ENCODE peak calls at places on chromosomes 11 and 22, in ten cellular contexts. X, P, N, D, R, Y, G, W, K and V are unnamed samples.

GRCh38 chr11:96168623-96169022 is 174.4 kb downstream of the MAML2 start:
- DNase-seq in X (no peak), P (no peak), N (no peak), D (no peak), R (no peak), Y (no peak), G (no peak), W (no peak), K (peak; percentile 18), V (no peak)

GRCh38 chr11:32343325-32344008 is 91.9 kb downstream of the WT1 start:
- DNase-seq in X (no peak), P (no peak), N (no peak), D (no peak), R (no peak), Y (no peak), G (no peak), W (no peak), K (no peak), V (no peak)

GRCh38 chr11:10455637-10456487 is 798 bp downstream of the AMPD3 start:
- DNase-seq in X (no peak), P (peak; percentile 85), N (peak; percentile 75), D (peak; percentile 66), R (no peak), Y (peak; percentile 26), G (peak; percentile 70), W (peak; percentile 49), K (peak; percentile 53), V (peak; percentile 25)

GRCh38 chr11:124633355-124633754 is 10.7 kb downstream of the TBRG1 start:
- DNase-seq in X (no peak), P (no peak), N (no peak), D (no peak), R (no peak), Y (no peak), G (no peak), W (no peak), K (no peak), V (no peak)

GRCh38 chr11:124297921-124298320 is 15.8 kb downstream of the OR8D1 start:
- DNase-seq in X (no peak), P (no peak), N (no peak), D (no peak), R (no peak), Y (no peak), G (no peak), W (no peak), K (no peak), V (no peak)

GRCh38 chr11:27705873-27706820 is 5.9 kb upstream of the BDNF start:
- DNase-seq in X (peak; percentile 50), P (no peak), N (no peak), D (peak; percentile 53), R (no peak), Y (no peak), G (no peak), W (no peak), K (no peak), V (no peak)

GRCh38 chr11:37512156-37512780 is 914.2 kb upstream of the RAG2 start:
- DNase-seq in X (no peak), P (no peak), N (no peak), D (no peak), R (no peak), Y (no peak), G (no peak), W (no peak), K (no peak), V (no peak)

GRCh38 chr11:109223441-109223840 is 198.5 kb upstream of the C11orf87 start:
- DNase-seq in X (no peak), P (no peak), N (no peak), D (no peak), R (no peak), Y (no peak), G (no peak), W (no peak), K (no peak), V (no peak)

GRCh38 chr11:23280088-23280487 is 419.8 kb upstream of the CCDC179 start:
- DNase-seq in X (no peak), P (no peak), N (no peak), D (no peak), R (no peak), Y (no peak), G (no peak), W (no peak), K (no peak), V (no peak)

GRCh38 chr11:65014146-65014960 is at the start of gene ARL2:
- DNase-seq in X (peak; percentile 87), P (no peak), N (no peak), D (peak; percentile 42), R (no peak), Y (no peak), G (peak; percentile 36), W (peak; percentile 2), K (no peak), V (peak; percentile 41)

GRCh38 chr11:1534682-1535081 is 37.4 kb downstream of the DUSP8 start:
- DNase-seq in X (no peak), P (no peak), N (no peak), D (no peak), R (no peak), Y (no peak), G (no peak), W (no peak), K (peak; percentile 53), V (no peak)

GRCh38 chr22:50059881-50060262 is 1.8 kb upstream of the TTLL8 start:
- DNase-seq in X (no peak), P (no peak), N (no peak), D (no peak), R (peak; percentile 44), Y (no peak), G (no peak), W (no peak), K (no peak), V (no peak)

GRCh38 chr11:66713746-66714480 is 15.1 kb downstream of the SPTBN2 start:
- DNase-seq in X (no peak), P (peak; percentile 2), N (no peak), D (no peak), R (peak; percentile 15), Y (no peak), G (no peak), W (no peak), K (no peak), V (no peak)

GRCh38 chr11:18699848-18700261 is 1.3 kb downstream of the TMEM86A start:
- DNase-seq in X (no peak), P (no peak), N (no peak), D (no peak), R (no peak), Y (no peak), G (no peak), W (no peak), K (no peak), V (no peak)

GRCh38 chr11:3831378-3832239 is 9.2 kb downstream of the RHOG start:
- DNase-seq in X (no peak), P (no peak), N (no peak), D (no peak), R (no peak), Y (no peak), G (peak; percentile 40), W (no peak), K (no peak), V (no peak)

GRCh38 chr22:17890892-17891291 is 116.6 kb upstream of the BID start:
- DNase-seq in X (no peak), P (no peak), N (no peak), D (no peak), R (no peak), Y (no peak), G (no peak), W (no peak), K (no peak), V (no peak)

GRCh38 chr22:28939932-28940331 is 56.6 kb downstream of the ZNRF3 start:
- DNase-seq in X (no peak), P (no peak), N (no peak), D (no peak), R (no peak), Y (no peak), G (no peak), W (no peak), K (no peak), V (no peak)

GRCh38 chr11:95922536-95923440 is 1.1 kb downstream of the MTMR2 start:
- DNase-seq in X (no peak), P (no peak), N (no peak), D (no peak), R (no peak), Y (no peak), G (no peak), W (no peak), K (no peak), V (no peak)

GRCh38 chr11:82980947-82981346 is 79.4 kb downstream of the DDIAS start:
- DNase-seq in X (no peak), P (no peak), N (no peak), D (no peak), R (no peak), Y (no peak), G (no peak), W (no peak), K (no peak), V (no peak)

GRCh38 chr22:40238425-40239344 is 61.0 kb downstream of the TNRC6B start:
- DNase-seq in X (no peak), P (no peak), N (no peak), D (no peak), R (no peak), Y (no peak), G (peak; percentile 33), W (no peak), K (peak; percentile 51), V (no peak)
- H3K4me1 ChIP-seq in X (peaks cover 38% of the 10 kb centered on the region), P (peaks cover 62% of the 10 kb centered on the region), N (peaks cover 27% of the 10 kb centered on the region), D (peaks cover 4% of the 10 kb centered on the region), R (peaks cover 13% of the 10 kb centered on the region), Y (peaks cover 40% of the 10 kb centered on the region), G (peaks cover 42% of the 10 kb centered on the region), W (peaks cover 50% of the 10 kb centered on the region), K (peaks cover 59% of the 10 kb centered on the region), V (peaks cover 73% of the 10 kb centered on the region)

GRCh38 chr22:36439481-36440271 is 41.8 kb downstream of the TXN2 start:
- DNase-seq in X (no peak), P (no peak), N (peak; percentile 65), D (no peak), R (peak; percentile 94), Y (no peak), G (no peak), W (no peak), K (peak; percentile 51), V (no peak)
- H3K4me1 ChIP-seq in X (peaks cover 38% of the 10 kb centered on the region), P (peaks cover 39% of the 10 kb centered on the region), N (peaks cover 74% of the 10 kb centered on the region), D (no peaks in the 10 kb centered on the region), R (no peaks in the 10 kb centered on the region), Y (peaks cover 11% of the 10 kb centered on the region), G (peaks cover 23% of the 10 kb centered on the region), W (peaks cover 16% of the 10 kb centered on the region), K (no peaks in the 10 kb centered on the region), V (peaks cover 24% of the 10 kb centered on the region)

DNA sequence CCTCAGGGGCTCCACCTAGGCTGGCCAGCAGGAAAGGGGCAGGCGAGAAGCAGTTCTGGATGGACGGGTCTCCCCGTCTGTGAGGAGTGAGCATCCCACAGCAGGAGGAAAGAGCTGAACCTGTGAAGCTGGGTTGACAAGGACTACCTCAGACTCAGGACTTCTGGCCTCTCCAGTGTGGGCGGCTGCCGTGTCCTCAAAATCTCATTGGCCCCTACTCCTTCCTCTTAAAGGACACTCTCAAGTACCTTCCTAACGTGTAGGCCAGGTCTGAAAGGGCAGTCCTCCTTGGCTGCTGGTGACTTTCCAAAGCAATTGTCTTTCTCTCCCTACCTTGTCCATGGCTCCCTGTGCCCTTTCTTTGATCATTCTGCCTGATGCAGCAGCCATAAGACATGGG is 107.0 kb upstream of the AKIP1 start:
- DNase-seq in X (no peak), P (no peak), N (no peak), D (no peak), R (no peak), Y (no peak), G (no peak), W (no peak), K (no peak), V (no peak)
- H3K4me1 ChIP-seq in X (peaks cover 32% of the 10 kb centered on the region), P (no peaks in the 10 kb centered on the region), N (peaks cover 65% of the 10 kb centered on the region), D (no peaks in the 10 kb centered on the region), R (peaks cover 6% of the 10 kb centered on the region), Y (no peaks in the 10 kb centered on the region), G (peaks cover 50% of the 10 kb centered on the region), W (no peaks in the 10 kb centered on the region), K (peaks cover 26% of the 10 kb centered on the region), V (peaks cover 18% of the 10 kb centered on the region)

GRCh38 chr11:122691751-122692150 is 36.2 kb downstream of the UBASH3B start:
- DNase-seq in X (no peak), P (no peak), N (no peak), D (no peak), R (no peak), Y (no peak), G (no peak), W (no peak), K (no peak), V (no peak)
- H3K4me1 ChIP-seq in X (peaks cover 5% of the 10 kb centered on the region), P (peaks cover 75% of the 10 kb centered on the region), N (peaks cover 21% of the 10 kb centered on the region), D (peaks cover 6% of the 10 kb centered on the region), R (no peaks in the 10 kb centered on the region), Y (no peaks in the 10 kb centered on the region), G (peaks cover 6% of the 10 kb centered on the region), W (peaks cover 36% of the 10 kb centered on the region), K (peaks cover 6% of the 10 kb centered on the region), V (peaks cover 12% of the 10 kb centered on the region)